ENCODE peak calls at places on chromosomes 11 and 22, in nine cellular contexts. One of them, this sample, is unnamed.

GRCh38 chr22:19657252-19658056 is 56.8 kb upstream of the SEPTIN5 start:
- DNase-seq in omental fat pad: no peak
- DNase-seq in heart left ventricle: no peak
- DNase-seq in stimulated activated CD4-positive, alpha-beta T cell treated with anti-CD3 and anti-CD28 coated beads, Interleukin-4, amount 100 ng/mL, for 48 hours: no peak
- DNase-seq in GM12865: no peak
- DNase-seq in caudate nucleus: no peak
- DNase-seq in GM20000: no peak
- DNase-seq in retinal pigment epithelial cell: no peak
- DNase-seq in effector CD4-positive, alpha-beta T cell: no peak
- DNase-seq in this sample: no peak

GRCh38 chr22:37283393-37283937 is 1.2 kb downstream of the CYTH4 start:
- DNase-seq in omental fat pad: no peak
- DNase-seq in heart left ventricle: no peak
- DNase-seq in stimulated activated CD4-positive, alpha-beta T cell treated with anti-CD3 and anti-CD28 coated beads, Interleukin-4, amount 100 ng/mL, for 48 hours: no peak
- DNase-seq in GM12865: no peak
- DNase-seq in caudate nucleus: no peak
- DNase-seq in GM20000: no peak
- DNase-seq in retinal pigment epithelial cell: no peak
- DNase-seq in effector CD4-positive, alpha-beta T cell: peak
- DNase-seq in this sample: no peak

GRCh38 chr22:40043086-40043485 is 48.3 kb downstream of the FAM83F start:
- DNase-seq in omental fat pad: no peak
- DNase-seq in heart left ventricle: no peak
- DNase-seq in stimulated activated CD4-positive, alpha-beta T cell treated with anti-CD3 and anti-CD28 coated beads, Interleukin-4, amount 100 ng/mL, for 48 hours: no peak
- DNase-seq in GM12865: no peak
- DNase-seq in caudate nucleus: no peak
- DNase-seq in GM20000: no peak
- DNase-seq in retinal pigment epithelial cell: no peak
- DNase-seq in effector CD4-positive, alpha-beta T cell: no peak
- DNase-seq in this sample: peak

GRCh38 chr11:57597971-57598830 is 716 bp downstream of the SERPING1 start:
- DNase-seq in omental fat pad: peak
- DNase-seq in heart left ventricle: peak
- DNase-seq in stimulated activated CD4-positive, alpha-beta T cell treated with anti-CD3 and anti-CD28 coated beads, Interleukin-4, amount 100 ng/mL, for 48 hours: no peak
- DNase-seq in GM12865: no peak
- DNase-seq in caudate nucleus: peak
- DNase-seq in GM20000: no peak
- DNase-seq in retinal pigment epithelial cell: no peak
- DNase-seq in effector CD4-positive, alpha-beta T cell: no peak
- DNase-seq in this sample: peak

GRCh38 chr11:74443071-74443864 is 24.1 kb downstream of the KCNE3 start:
- DNase-seq in omental fat pad: no peak
- DNase-seq in heart left ventricle: no peak
- DNase-seq in stimulated activated CD4-positive, alpha-beta T cell treated with anti-CD3 and anti-CD28 coated beads, Interleukin-4, amount 100 ng/mL, for 48 hours: no peak
- DNase-seq in GM12865: no peak
- DNase-seq in caudate nucleus: no peak
- DNase-seq in GM20000: no peak
- DNase-seq in retinal pigment epithelial cell: no peak
- DNase-seq in effector CD4-positive, alpha-beta T cell: no peak
- DNase-seq in this sample: no peak

GRCh38 chr11:70732493-70733206 is 334.3 kb downstream of the CTTN start:
- DNase-seq in omental fat pad: no peak
- DNase-seq in heart left ventricle: no peak
- DNase-seq in stimulated activated CD4-positive, alpha-beta T cell treated with anti-CD3 and anti-CD28 coated beads, Interleukin-4, amount 100 ng/mL, for 48 hours: no peak
- DNase-seq in GM12865: no peak
- DNase-seq in caudate nucleus: peak
- DNase-seq in GM20000: no peak
- DNase-seq in retinal pigment epithelial cell: no peak
- DNase-seq in effector CD4-positive, alpha-beta T cell: no peak
- DNase-seq in this sample: no peak

GRCh38 chr11:16312242-16312641 is 44.1 kb downstream of the SOX6 start:
- DNase-seq in omental fat pad: no peak
- DNase-seq in heart left ventricle: no peak
- DNase-seq in stimulated activated CD4-positive, alpha-beta T cell treated with anti-CD3 and anti-CD28 coated beads, Interleukin-4, amount 100 ng/mL, for 48 hours: no peak
- DNase-seq in GM12865: no peak
- DNase-seq in caudate nucleus: no peak
- DNase-seq in GM20000: no peak
- DNase-seq in retinal pigment epithelial cell: no peak
- DNase-seq in effector CD4-positive, alpha-beta T cell: no peak
- DNase-seq in this sample: no peak

GRCh38 chr11:27795955-27796861 is 96.0 kb upstream of the BDNF start:
- DNase-seq in omental fat pad: no peak
- DNase-seq in heart left ventricle: no peak
- DNase-seq in stimulated activated CD4-positive, alpha-beta T cell treated with anti-CD3 and anti-CD28 coated beads, Interleukin-4, amount 100 ng/mL, for 48 hours: no peak
- DNase-seq in GM12865: no peak
- DNase-seq in caudate nucleus: no peak
- DNase-seq in GM20000: no peak
- DNase-seq in retinal pigment epithelial cell: no peak
- DNase-seq in effector CD4-positive, alpha-beta T cell: no peak
- DNase-seq in this sample: no peak

GRCh38 chr22:31616315-31616980 is 45.6 kb downstream of the PISD start:
- DNase-seq in omental fat pad: no peak
- DNase-seq in heart left ventricle: no peak
- DNase-seq in stimulated activated CD4-positive, alpha-beta T cell treated with anti-CD3 and anti-CD28 coated beads, Interleukin-4, amount 100 ng/mL, for 48 hours: no peak
- DNase-seq in GM12865: peak
- DNase-seq in caudate nucleus: no peak
- DNase-seq in GM20000: peak
- DNase-seq in retinal pigment epithelial cell: no peak
- DNase-seq in effector CD4-positive, alpha-beta T cell: no peak
- DNase-seq in this sample: no peak

GRCh38 chr22:49525776-49526535 is 301.7 kb downstream of the BRD1 start:
- DNase-seq in omental fat pad: no peak
- DNase-seq in heart left ventricle: no peak
- DNase-seq in stimulated activated CD4-positive, alpha-beta T cell treated with anti-CD3 and anti-CD28 coated beads, Interleukin-4, amount 100 ng/mL, for 48 hours: no peak
- DNase-seq in GM12865: no peak
- DNase-seq in caudate nucleus: no peak
- DNase-seq in GM20000: no peak
- DNase-seq in retinal pigment epithelial cell: no peak
- DNase-seq in effector CD4-positive, alpha-beta T cell: no peak
- DNase-seq in this sample: peak

GRCh38 chr22:38098410-38099249 is 11.9 kb downstream of the BAIAP2L2 start:
- DNase-seq in omental fat pad: no peak
- DNase-seq in heart left ventricle: no peak
- DNase-seq in stimulated activated CD4-positive, alpha-beta T cell treated with anti-CD3 and anti-CD28 coated beads, Interleukin-4, amount 100 ng/mL, for 48 hours: no peak
- DNase-seq in GM12865: no peak
- DNase-seq in caudate nucleus: no peak
- DNase-seq in GM20000: no peak
- DNase-seq in retinal pigment epithelial cell: no peak
- DNase-seq in effector CD4-positive, alpha-beta T cell: no peak
- DNase-seq in this sample: no peak

GRCh38 chr22:19174106-19175025 is 4.2 kb downstream of the SLC25A1 start:
- DNase-seq in omental fat pad: no peak
- DNase-seq in heart left ventricle: peak
- DNase-seq in stimulated activated CD4-positive, alpha-beta T cell treated with anti-CD3 and anti-CD28 coated beads, Interleukin-4, amount 100 ng/mL, for 48 hours: no peak
- DNase-seq in GM12865: peak
- DNase-seq in caudate nucleus: no peak
- DNase-seq in GM20000: no peak
- DNase-seq in retinal pigment epithelial cell: peak
- DNase-seq in effector CD4-positive, alpha-beta T cell: no peak
- DNase-seq in this sample: no peak

GRCh38 chr22:32123657-32124056 is 35.4 kb downstream of the C22orf42 start:
- DNase-seq in omental fat pad: no peak
- DNase-seq in heart left ventricle: no peak
- DNase-seq in stimulated activated CD4-positive, alpha-beta T cell treated with anti-CD3 and anti-CD28 coated beads, Interleukin-4, amount 100 ng/mL, for 48 hours: no peak
- DNase-seq in GM12865: no peak
- DNase-seq in caudate nucleus: no peak
- DNase-seq in GM20000: no peak
- DNase-seq in retinal pigment epithelial cell: no peak
- DNase-seq in effector CD4-positive, alpha-beta T cell: no peak
- DNase-seq in this sample: no peak

GRCh38 chr11:46564459-46564858 is 29.4 kb downstream of the AMBRA1 start:
- DNase-seq in omental fat pad: no peak
- DNase-seq in heart left ventricle: no peak
- DNase-seq in stimulated activated CD4-positive, alpha-beta T cell treated with anti-CD3 and anti-CD28 coated beads, Interleukin-4, amount 100 ng/mL, for 48 hours: no peak
- DNase-seq in GM12865: no peak
- DNase-seq in caudate nucleus: no peak
- DNase-seq in GM20000: no peak
- DNase-seq in retinal pigment epithelial cell: peak
- DNase-seq in effector CD4-positive, alpha-beta T cell: no peak
- DNase-seq in this sample: no peak